ENCODE peak calls at places on chromosomes 1 and 21, in seven cellular contexts. H is Right ventricle myocardium inferior; T is NCI-H1092; D is NCI-H1417; A is Peyer's patch; Q is stimulated activated CD8-positive, alpha-beta memory T cell treated with anti-CD3 and anti-CD28 coated beads, Interleukin-2, amount 100 ng/mL, for 1 hour; N is thoracic aorta. O is an unnamed sample.

GRCh38 chr1:29124366-29125236 is 898 bp upstream of the TMEM200B start:
- DNase-seq in D (no peak), Q (peak; percentile 19), T (no peak), H (peak; percentile 86), N (no peak), A (peak; percentile 72), O (peak; percentile 74)

GRCh38 chr1:201593200-201593828 is 54.4 kb downstream of the NAV1 start:
- DNase-seq in A (no peak), T (no peak), D (no peak), N (no peak), H (no peak), Q (no peak), O (peak; percentile 77)

GRCh38 chr1:44970317-44970716 is 16.1 kb downstream of the EIF2B3 start:
- DNase-seq in D (no peak), H (no peak), T (no peak), A (no peak), Q (no peak), N (no peak), O (no peak)

GRCh38 chr1:245475116-245475515 is 320.3 kb downstream of the KIF26B start:
- DNase-seq in N (no peak), D (no peak), T (no peak), H (no peak), A (no peak), Q (no peak), O (no peak)

GRCh38 chr1:67190942-67191341 is 24.7 kb downstream of the IL23R start:
- DNase-seq in T (no peak), N (no peak), D (no peak), H (no peak), A (no peak), Q (no peak), O (no peak)

GRCh38 chr21:42193131-42193671 is 25.7 kb upstream of the ABCG1 start:
- DNase-seq in H (no peak), T (no peak), D (no peak), Q (peak; percentile 21), N (no peak), A (no peak), O (no peak)

GRCh38 chr21:37575536-37576083 is 209.0 kb downstream of the DYRK1A start:
- DNase-seq in D (no peak), A (no peak), N (no peak), H (no peak), T (no peak), Q (no peak), O (no peak)

GRCh38 chr1:9493326-9493725 is 45.9 kb upstream of the SLC25A33 start:
- DNase-seq in T (no peak), A (no peak), H (no peak), Q (no peak), D (no peak), N (no peak), O (no peak)

GRCh38 chr21:35616090-35616489 is 444.2 kb downstream of the SETD4 start:
- DNase-seq in H (no peak), N (no peak), T (no peak), D (no peak), A (no peak), Q (no peak), O (no peak)

GRCh38 chr1:156086256-156086662 is 4.0 kb upstream of the MEX3A start:
- DNase-seq in T (no peak), H (no peak), Q (no peak), N (no peak), D (no peak), A (no peak), O (no peak)

GRCh38 chr1:56396524-56397067 is 182.8 kb downstream of the PLPP3 start:
- DNase-seq in D (no peak), N (no peak), A (no peak), H (no peak), T (no peak), Q (no peak), O (no peak)

GRCh38 chr1:114718661-114719423 is 2.3 kb upstream of the NRAS start:
- DNase-seq in N (no peak), Q (no peak), D (no peak), A (no peak), T (no peak), H (no peak), O (no peak)

GRCh38 chr1:204369006-204369726 is 9.4 kb upstream of the PLEKHA6 start:
- DNase-seq in Q (no peak), A (no peak), H (no peak), N (no peak), D (no peak), T (no peak), O (no peak)

GRCh38 chr1:220922951-220923350 is 43.7 kb downstream of the HLX start:
- DNase-seq in Q (no peak), D (no peak), A (no peak), T (peak; percentile 33), N (no peak), H (no peak), O (no peak)